ENCODE peak calls at places on chromosomes 11 and 22, in six cellular contexts. C, A, G, T, D and L are unnamed samples.

GRCh38 chr11:88250566-88251080 is 75.4 kb upstream of the RAB38 start:
- DNase-seq in T (no peak), C (no peak), D (no peak), A (no peak), G (no peak), L (no peak)

GRCh38 chr11:15923169-15923568 is 433.2 kb downstream of the SOX6 start:
- DNase-seq in C (no peak), T (no peak), D (no peak), A (no peak), G (no peak), L (no peak)

GRCh38 chr11:86798988-86799387 is 1.4 kb upstream of the PRSS23 start:
- DNase-seq in D (no peak), A (no peak), G (no peak), T (peak; percentile 68), C (no peak), L (no peak)

GRCh38 chr11:103397369-103397768 is 288.1 kb downstream of the DYNC2H1 start:
- DNase-seq in T (no peak), D (no peak), G (no peak), C (no peak), A (no peak), L (no peak)

GRCh38 chr11:115637842-115638241 is 133.6 kb upstream of the CADM1 start:
- DNase-seq in T (no peak), C (no peak), A (no peak), D (no peak), G (no peak), L (no peak)

GRCh38 chr22:22945195-22945594 is 57.6 kb downstream of the IGLL5 start:
- DNase-seq in A (peak; percentile 35), C (no peak), T (no peak), D (no peak), G (no peak), L (no peak)

GRCh38 chr22:22431271-22432220 is 77.0 kb downstream of the ZNF280B start:
- DNase-seq in A (no peak), T (peak; percentile 19), G (peak; percentile 54), D (peak; percentile 85), C (peak; percentile 24), L (no peak)

GRCh38 chr22:17171016-17171312 is 11.9 kb upstream of the HDHD5 start:
- DNase-seq in D (no peak), A (no peak), G (no peak), T (no peak), C (no peak), L (no peak)

GRCh38 chr22:48616656-48617055 is 1211.0 kb downstream of the BRD1 start:
- DNase-seq in A (no peak), T (no peak), D (no peak), C (no peak), G (no peak), L (no peak)

GRCh38 chr22:48615171-48616008 is 1212.3 kb downstream of the BRD1 start:
- DNase-seq in T (no peak), C (no peak), D (no peak), G (no peak), A (no peak), L (no peak)

GRCh38 chr22:48619721-48620120 is 1208.0 kb downstream of the BRD1 start:
- DNase-seq in D (no peak), C (no peak), A (no peak), T (no peak), G (no peak), L (no peak)

GRCh38 chr22:48621085-48621484 is 1206.6 kb downstream of the BRD1 start:
- DNase-seq in A (no peak), G (no peak), C (no peak), D (no peak), T (no peak), L (no peak)

GRCh38 chr22:48618326-48618725 is 1209.3 kb downstream of the BRD1 start:
- DNase-seq in A (no peak), D (no peak), C (no peak), G (no peak), T (no peak), L (no peak)
- TF ChIP-seq CTCF in A (no peak), D (no peak), C (no peak), G (no peak), T (no peak), L (no peak)

DNA sequence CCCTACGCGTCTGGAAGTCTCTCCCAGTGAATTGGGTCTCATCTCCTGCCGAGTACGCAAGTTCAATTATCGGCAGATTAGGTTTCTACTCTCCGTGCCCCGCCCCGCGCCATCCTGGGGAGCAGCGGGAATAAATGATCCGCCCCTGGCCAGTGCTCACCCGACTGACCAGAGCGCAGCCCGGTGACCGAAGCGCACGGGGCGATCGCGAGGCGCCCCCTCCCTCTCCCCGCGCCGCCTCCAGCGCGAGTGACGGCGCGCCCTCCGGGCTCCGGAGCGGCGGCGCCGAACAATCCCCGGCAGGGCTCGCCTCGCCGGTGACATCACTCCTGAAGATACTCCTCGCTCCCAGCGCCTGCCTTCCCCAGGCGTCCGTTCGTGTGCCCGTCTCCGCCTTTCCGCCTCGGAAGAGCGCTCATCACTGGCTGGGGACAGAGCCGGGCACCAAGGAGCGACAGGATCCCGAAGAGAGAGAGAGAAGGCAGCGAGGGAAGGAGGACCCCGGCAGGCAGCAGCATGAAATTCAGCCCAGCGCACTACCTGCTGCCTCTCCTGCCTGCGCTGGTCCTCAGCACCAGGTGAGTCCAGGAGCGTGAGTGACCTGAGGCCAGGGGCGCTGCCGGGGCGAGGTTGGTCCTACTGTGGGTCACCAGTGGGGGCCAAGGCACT is at the start of gene LUZP2:
- DNase-seq in D (peak; percentile 50), C (no peak), A (peak; percentile 61), T (no peak), G (no peak), L (peak; percentile 83)
- TF ChIP-seq CTCF in D (no peak), C (no peak), A (no peak), T (no peak), G (no peak), L (peak; percentile 64)

DNA sequence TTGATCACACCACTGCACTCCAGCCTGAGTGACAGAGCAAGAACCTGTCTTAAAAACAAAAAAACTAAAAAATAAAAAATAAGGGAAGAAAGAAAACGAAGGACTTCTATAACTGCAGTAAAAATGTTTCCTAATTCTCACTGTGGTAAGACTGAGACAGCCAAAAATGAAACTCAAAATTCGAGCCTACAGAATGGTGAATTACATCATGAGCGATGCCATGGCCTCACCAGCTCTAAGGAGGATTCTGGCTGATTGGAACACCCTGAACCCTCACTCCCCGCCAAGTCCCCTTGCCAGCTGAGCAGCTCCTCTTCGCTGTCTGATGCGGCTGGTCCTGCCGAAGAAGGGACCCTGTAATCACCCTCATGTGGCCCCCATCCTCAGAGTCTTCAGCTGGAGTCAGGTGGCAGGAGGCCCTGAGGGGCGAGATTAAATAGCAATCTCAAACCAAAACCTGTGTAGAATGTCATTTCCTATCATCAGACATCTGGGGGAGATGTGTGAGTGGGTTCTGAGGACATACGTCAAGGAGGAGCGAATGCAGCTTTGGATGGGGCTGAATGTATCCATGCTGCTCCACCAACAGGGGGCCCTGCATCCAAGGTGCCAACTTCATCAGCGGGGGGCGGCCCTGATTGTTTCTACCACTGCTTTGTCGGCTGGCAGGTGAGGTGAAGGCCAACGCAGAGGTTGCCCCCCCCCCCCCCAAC is 29.2 kb downstream of the PDGFB start:
- DNase-seq in C (no peak), D (peak; percentile 50), G (peak; percentile 60), A (peak; percentile 49), T (peak; percentile 9), L (peak; percentile 52)
- TF ChIP-seq CTCF in C (peak; percentile 73), D (peak; percentile 31), G (peak; percentile 42), A (peak; percentile 35), T (peak; percentile 25), L (peak; percentile 54)

DNA sequence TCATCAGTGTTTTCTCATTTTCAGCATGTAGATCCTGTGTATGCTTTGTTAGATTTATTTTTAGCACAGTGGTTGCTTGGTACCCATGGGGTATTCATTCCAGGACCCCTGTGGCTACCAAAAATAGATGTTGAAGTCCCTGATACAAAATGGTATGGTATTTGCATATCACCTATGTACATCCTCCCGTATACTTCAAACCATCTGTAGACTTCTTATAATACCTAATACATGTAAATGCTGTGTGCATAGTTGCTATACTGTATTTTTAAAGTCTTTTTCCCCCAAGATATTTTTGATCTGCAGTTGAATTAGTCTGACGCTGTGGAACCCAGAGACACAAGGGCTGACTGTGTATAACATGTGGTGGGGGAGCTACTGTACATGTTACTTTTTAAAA is 101.1 kb downstream of the ATXN10 start:
- DNase-seq in T (no peak), G (no peak), D (no peak), C (no peak), A (no peak), L (no peak)
- TF ChIP-seq CTCF in T (no peak), G (no peak), D (no peak), C (no peak), A (no peak), L (no peak)

GRCh38 chr22:33756508-33756949 is 163.7 kb downstream of the LARGE1 start:
- DNase-seq in G (no peak), T (no peak), C (no peak), D (no peak), A (no peak), L (no peak)
- TF ChIP-seq CTCF in G (no peak), T (no peak), C (no peak), D (no peak), A (no peak), L (no peak)

GRCh38 chr11:93248602-93249001 is 50.8 kb upstream of the SLC36A4 start:
- DNase-seq in C (no peak), T (no peak), G (no peak), A (no peak), D (no peak), L (no peak)
- TF ChIP-seq CTCF in C (peak; percentile 54), T (no peak), G (no peak), A (peak; percentile 18), D (peak; percentile 50), L (peak; percentile 61)

DNA sequence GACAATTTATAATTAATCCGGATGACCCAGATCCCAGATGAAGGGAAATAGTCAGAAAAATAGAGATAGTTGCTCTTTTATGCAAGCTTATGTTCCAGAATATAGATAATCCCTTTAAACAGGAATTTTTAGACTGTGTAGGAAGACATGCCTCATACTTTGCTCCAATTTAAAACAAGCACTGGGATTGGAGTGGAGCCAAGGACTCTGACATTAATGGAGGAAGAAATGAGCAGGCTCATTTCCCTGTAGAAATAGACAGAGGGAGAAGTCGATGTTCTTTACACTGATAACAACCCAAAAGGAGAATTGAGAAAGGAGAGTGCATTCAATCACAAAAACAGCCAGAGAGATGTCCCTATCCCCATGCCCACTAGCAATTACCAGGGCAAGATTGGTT is 70.1 kb upstream of the LRRC55 start:
- DNase-seq in T (no peak), D (no peak), C (no peak), G (no peak), A (no peak), L (no peak)
- TF ChIP-seq CTCF in T (no peak), D (no peak), C (no peak), G (no peak), A (no peak), L (no peak)